ENCODE peak calls at places on chromosomes 12 and 14, in six cellular contexts. I is H1, C is heart left ventricle, L is vagina, Y is right lobe of liver, S is ovary. B is an unnamed sample.
A peak's percentile ranks its signal among the peaks of the same experiment; 100 is the strongest.

GRCh38 chr14:69756298-69756697 is 10.6 kb upstream of the SRSF5 start:
- DNase-seq in I (no peak), C (no peak), L (no peak), Y (no peak), S (no peak), B (no peak)

GRCh38 chr12:131755305-131756113 is 44.6 kb downstream of the SFSWAP start:
- DNase-seq in I (no peak), C (no peak), L (no peak), Y (no peak), S (no peak), B (no peak)

GRCh38 chr14:49992901-49993335 is 100.0 kb downstream of the ARF6 start:
- DNase-seq in I (no peak), C (no peak), L (no peak), Y (peak; percentile 86), S (no peak), B (no peak)

GRCh38 chr12:9349888-9350885 is 142.0 kb upstream of the PZP start:
- DNase-seq in I (no peak), C (no peak), L (no peak), Y (no peak), S (no peak), B (no peak)

GRCh38 chr12:13386269-13387039 is 189.9 kb downstream of the EMP1 start:
- DNase-seq in I (peak; percentile 24), C (no peak), L (no peak), Y (no peak), S (no peak), B (no peak)

GRCh38 chr12:121175383-121176119 is 34.4 kb upstream of the P2RX4 start:
- DNase-seq in I (no peak), C (no peak), L (peak; percentile 92), Y (no peak), S (peak; percentile 76), B (no peak)

GRCh38 chr14:68701001-68701741 is 91.7 kb downstream of the ZFP36L1 start:
- DNase-seq in I (no peak), C (no peak), L (no peak), Y (no peak), S (no peak), B (no peak)

GRCh38 chr12:64083285-64084210 is 138.5 kb downstream of the KICS2 start:
- DNase-seq in I (no peak), C (peak; percentile 81), L (no peak), Y (peak; percentile 62), S (peak; percentile 90), B (peak; percentile 87)

GRCh38 chr12:124811633-124812032 is 52.0 kb downstream of the SCARB1 start:
- DNase-seq in I (no peak), C (no peak), L (no peak), Y (no peak), S (no peak), B (no peak)
- TF ChIP-seq POLR2A in I (no peak), C (no peak), L (no peak), Y (no peak), S (no peak), B (no peak)

GRCh38 chr14:46058964-46059580 is 592.5 kb downstream of the RPL10L start:
- DNase-seq in I (no peak), C (no peak), L (no peak), Y (no peak), S (no peak), B (no peak)
- TF ChIP-seq POLR2A in I (no peak), C (no peak), L (no peak), Y (no peak), S (no peak), B (no peak)

GRCh38 chr12:113768850-113769249 is 197.3 kb downstream of the RBM19 start:
- DNase-seq in I (no peak), C (no peak), L (no peak), Y (no peak), S (no peak), B (no peak)
- TF ChIP-seq POLR2A in I (no peak), C (no peak), L (no peak), Y (no peak), S (no peak), B (no peak)

DNA sequence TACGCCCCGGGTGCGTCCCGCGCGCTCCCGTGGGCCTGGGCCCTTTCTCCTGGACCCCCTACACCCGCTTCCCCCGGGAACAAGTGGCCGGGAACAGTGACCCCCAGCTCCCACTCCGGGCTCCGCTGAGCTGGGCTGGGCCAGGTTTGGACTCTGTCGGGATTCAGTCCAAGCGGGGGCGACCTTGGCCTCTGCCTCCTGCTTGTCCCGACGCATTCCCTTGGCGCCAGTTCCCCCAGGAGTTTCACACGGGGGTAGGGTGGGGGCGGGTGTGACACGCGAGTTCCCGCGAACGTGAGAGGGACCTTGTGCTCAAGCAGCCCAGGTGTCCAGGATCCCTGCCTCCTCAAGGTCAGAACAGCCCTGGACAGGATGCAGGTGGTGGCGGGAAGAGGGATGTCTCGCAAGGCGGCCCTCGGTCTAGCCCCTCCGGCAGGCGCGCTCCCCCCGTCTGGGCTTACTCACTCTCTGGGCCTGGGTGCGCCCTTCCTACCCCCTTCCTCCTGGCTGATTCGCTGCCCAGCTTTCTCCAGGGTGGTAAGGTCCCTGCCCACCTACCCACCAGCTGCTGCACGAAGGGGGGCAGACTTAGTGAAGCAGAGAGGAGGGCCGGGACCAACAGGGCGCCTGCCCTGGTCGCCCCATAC is 771 bp downstream of the CRIP2 start:
- DNase-seq in I (no peak), C (peak; percentile 72), L (no peak), Y (peak; percentile 75), S (peak; percentile 72), B (no peak)
- TF ChIP-seq POLR2A in I (no peak), C (no peak), L (no peak), Y (no peak), S (no peak), B (no peak)

GRCh38 chr14:102439556-102439955 is 70.0 kb downstream of the ANKRD9 start:
- DNase-seq in I (no peak), C (no peak), L (no peak), Y (no peak), S (no peak), B (no peak)

GRCh38 chr14:102445066-102445465 is 64.5 kb downstream of the ANKRD9 start:
- DNase-seq in I (no peak), C (no peak), L (no peak), Y (no peak), S (no peak), B (no peak)

GRCh38 chr14:102440392-102440791 is 69.2 kb downstream of the ANKRD9 start:
- DNase-seq in I (no peak), C (no peak), L (no peak), Y (no peak), S (no peak), B (no peak)

GRCh38 chr14:102445641-102446040 is 63.9 kb downstream of the ANKRD9 start:
- DNase-seq in I (no peak), C (no peak), L (no peak), Y (no peak), S (no peak), B (no peak)

DNA sequence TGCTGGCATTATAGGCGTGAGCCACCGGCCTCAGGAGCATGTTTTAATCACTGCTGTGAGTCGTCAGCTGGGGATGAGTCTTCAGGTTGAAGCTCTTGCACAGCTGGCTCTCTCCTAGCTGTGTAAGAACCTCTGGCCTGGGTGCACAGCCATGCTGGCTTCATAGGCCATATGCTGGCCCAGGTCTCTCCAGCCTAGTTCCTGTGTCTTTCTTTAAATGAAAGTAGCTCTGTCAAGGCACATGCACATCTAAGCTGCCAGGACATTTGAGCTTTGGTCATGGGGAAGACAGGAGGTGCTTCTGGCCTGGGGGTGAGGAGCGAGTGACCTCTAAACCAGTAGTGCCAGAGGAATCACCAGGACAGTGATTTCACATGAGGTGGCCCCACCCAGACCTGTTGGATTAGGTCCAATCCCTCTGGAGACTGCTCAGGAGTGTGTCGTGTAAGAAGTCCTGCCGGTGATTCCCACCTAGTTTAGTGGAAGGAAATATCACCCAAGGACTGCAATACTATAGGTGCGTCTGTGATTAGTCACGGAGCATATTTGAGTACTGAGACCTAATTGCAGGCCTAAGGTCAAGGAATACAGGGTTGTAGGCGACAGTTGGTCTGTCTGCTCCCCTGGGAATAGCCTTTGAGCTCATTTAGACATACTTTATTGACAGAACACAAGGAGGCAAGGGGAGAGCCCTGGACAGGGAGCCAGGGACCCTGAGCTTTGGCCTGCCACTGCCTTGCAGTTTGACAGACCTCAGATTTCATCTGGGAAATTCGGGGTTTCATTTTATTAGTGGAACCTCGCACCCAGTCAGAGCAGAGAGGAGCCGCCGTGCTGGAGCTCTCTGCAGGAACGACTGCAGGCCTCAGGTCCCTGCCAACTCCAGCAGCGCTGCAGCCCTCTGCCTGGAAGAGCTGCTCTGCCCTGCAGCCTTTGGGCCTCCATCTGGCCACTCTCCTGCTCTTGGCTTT is 67.0 kb downstream of the ANKRD9 start:
- DNase-seq in I (no peak), C (no peak), L (no peak), Y (no peak), S (no peak), B (no peak)
- TF ChIP-seq POLR2A in I (no peak), C (no peak), L (no peak), Y (no peak), S (no peak), B (no peak)

GRCh38 chr14:34875031-34875922 is at the start of gene BAZ1A:
- DNase-seq in I (no peak), C (peak; percentile 72), L (peak; percentile 88), Y (peak; percentile 74), S (peak; percentile 77), B (peak; percentile 64)

GRCh38 chr14:34867199-34867598 is 8.0 kb downstream of the BAZ1A start:
- DNase-seq in I (no peak), C (no peak), L (no peak), Y (no peak), S (no peak), B (no peak)

GRCh38 chr14:34873591-34874385 is 1.4 kb downstream of the BAZ1A start:
- DNase-seq in I (peak; percentile 79), C (peak; percentile 89), L (peak; percentile 95), Y (peak; percentile 89), S (peak; percentile 72), B (peak; percentile 82)

GRCh38 chr14:34874386-34875030 is 652 bp downstream of the BAZ1A start:
- DNase-seq in I (peak; percentile 81), C (peak; percentile 48), L (no peak), Y (peak; percentile 66), S (peak; percentile 54), B (peak; percentile 52)

GRCh38 chr14:34872822-34873590 is 2.2 kb downstream of the BAZ1A start:
- DNase-seq in I (no peak), C (no peak), L (no peak), Y (no peak), S (peak; percentile 74), B (no peak)
- TF ChIP-seq POLR2A in I (peak; percentile 51), C (no peak), L (peak; percentile 66), Y (no peak), S (peak; percentile 82), B (no peak)

DNA sequence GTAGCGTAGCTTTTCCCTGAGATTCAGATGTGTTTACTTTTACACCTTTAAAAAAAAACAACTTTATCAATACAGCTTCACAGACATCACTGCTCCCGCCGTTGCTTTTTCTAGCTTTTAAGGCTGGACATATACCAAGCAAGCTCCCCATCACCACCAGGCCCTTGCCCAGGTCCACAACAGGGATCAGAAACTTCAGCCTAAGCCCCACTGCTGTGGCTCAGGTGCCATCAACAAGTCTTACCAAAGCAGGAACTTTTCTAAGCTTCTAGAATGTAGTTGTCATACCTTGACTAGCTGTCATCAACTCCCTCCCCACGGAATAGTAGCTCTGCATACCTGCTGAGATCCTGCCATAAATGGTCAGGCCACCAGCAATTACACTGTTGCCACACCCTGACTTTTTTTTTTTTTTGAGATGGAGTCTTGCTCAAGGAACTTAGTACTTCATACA is 20.0 kb upstream of the ADIPOR2 start:
- DNase-seq in I (peak; percentile 37), C (no peak), L (no peak), Y (no peak), S (no peak), B (no peak)
- TF ChIP-seq POLR2A in I (no peak), C (no peak), L (no peak), Y (no peak), S (no peak), B (no peak)